ENCODE peak calls at places on chromosomes 5 and 9, in five cellular contexts. C is H9; S is SW 1271; G is stimulated activated CD4-positive, alpha-beta T cell treated with anti-CD3 and anti-CD28 coated beads, Interleukin-15, amount 100 ng/mL, for 1 hour; N is anterior cingulate cortex. R is an unnamed sample.

GRCh38 chr9:14766299-14766698 is 43.8 kb upstream of the CER1 start:
- DNase-seq in C (no peak), S (no peak), G (no peak), N (no peak), R (no peak)

GRCh38 chr9:128833696-128834095 is 4.1 kb upstream of the SPOUT1 start:
- DNase-seq in C (no peak), S (no peak), G (no peak), N (no peak), R (no peak)

GRCh38 chr9:135613946-135614805 is 25.2 kb downstream of the GLT6D1 start:
- DNase-seq in C (peak), S (no peak), G (no peak), N (no peak), R (no peak)

GRCh38 chr9:131028931-131029573 is 20.1 kb downstream of the LAMC3 start:
- DNase-seq in C (no peak), S (no peak), G (no peak), N (no peak), R (no peak)

GRCh38 chr9:81789751-81790150 is 100.4 kb upstream of the TLE1 start:
- DNase-seq in C (no peak), S (no peak), G (no peak), N (no peak), R (peak)

GRCh38 chr5:62385136-62385535 is 18.6 kb downstream of the DIMT1 start:
- DNase-seq in C (no peak), S (no peak), G (no peak), N (no peak), R (no peak)

GRCh38 chr9:98944130-98945074 is 695 bp downstream of the COL15A1 start:
- DNase-seq in C (peak), S (no peak), G (no peak), N (no peak), R (no peak)

GRCh38 chr9:134144801-134145200 is 8.9 kb downstream of the WDR5 start:
- DNase-seq in C (no peak), S (no peak), G (no peak), N (no peak), R (no peak)

GRCh38 chr5:142015781-142016533 is 3.1 kb upstream of the GNPDA1 start:
- DNase-seq in C (no peak), S (peak), G (no peak), N (no peak), R (peak)

GRCh38 chr9:124037790-124038189 is 26.2 kb downstream of the LHX2 start:
- DNase-seq in C (no peak), S (no peak), G (no peak), N (no peak), R (no peak)

GRCh38 chr9:88307136-88307535 is 81.1 kb upstream of the SPIN1 start:
- DNase-seq in C (no peak), S (no peak), G (no peak), N (no peak), R (no peak)

GRCh38 chr5:173472164-173472563 is 143.9 kb upstream of the STC2 start:
- DNase-seq in C (no peak), S (peak), G (no peak), N (peak), R (peak)

GRCh38 chr5:21810737-21811316 is 1042.3 kb downstream of the CDH12 start:
- DNase-seq in C (no peak), S (no peak), G (no peak), N (no peak), R (no peak)

GRCh38 chr9:34163439-34163838 is 15.4 kb upstream of the UBAP1 start:
- DNase-seq in C (no peak), S (no peak), G (no peak), N (no peak), R (no peak)

GRCh38 chr5:60972225-60972624 is 27.2 kb downstream of the NDUFAF2 start:
- DNase-seq in C (no peak), S (no peak), G (no peak), N (no peak), R (no peak)